ENCODE peak calls at places on chromosomes 16 and 17, in ten cellular contexts. H, D, E, Z, X, R, J, L, K and I are unnamed samples.
A peak's percentile ranks its signal among the peaks of the same experiment; 100 is the strongest.

GRCh38 chr17:65154770-65155589 is 17.8 kb downstream of the RGS9 start:
- DNase-seq in H (no peak), D (no peak), E (peak; percentile 99), Z (no peak), X (no peak), R (no peak), J (no peak), L (no peak), K (no peak), I (peak; percentile 88)

GRCh38 chr17:2022647-2023046 is 2.5 kb downstream of the RTN4RL1 start:
- DNase-seq in H (no peak), D (no peak), E (no peak), Z (peak; percentile 72), X (no peak), R (no peak), J (no peak), L (peak; percentile 71), K (no peak), I (no peak)

GRCh38 chr16:27972500-27972899 is 91.0 kb downstream of the GSG1L start:
- DNase-seq in H (peak; percentile 3), D (peak; percentile 55), E (peak; percentile 1), Z (peak; percentile 71), X (no peak), R (peak; percentile 46), J (peak; percentile 12), L (peak; percentile 21), K (no peak), I (peak; percentile 56)

GRCh38 chr17:49191917-49192741 is 18.2 kb downstream of the GNGT2 start:
- DNase-seq in H (peak; percentile 92), D (peak; percentile 95), E (peak; percentile 95), Z (peak; percentile 92), X (peak; percentile 96), R (peak; percentile 92), J (peak; percentile 82), L (peak; percentile 94), K (peak; percentile 94), I (peak; percentile 97)

GRCh38 chr16:22734313-22734869 is 79.6 kb upstream of the HS3ST2 start:
- DNase-seq in H (no peak), D (no peak), E (no peak), Z (no peak), X (no peak), R (no peak), J (no peak), L (no peak), K (peak; percentile 27), I (no peak)

GRCh38 chr17:42675984-42676423 is 790 bp downstream of the PLEKHH3 start:
- DNase-seq in H (no peak), D (no peak), E (no peak), Z (peak; percentile 94), X (peak; percentile 84), R (no peak), J (no peak), L (peak; percentile 88), K (peak; percentile 82), I (peak; percentile 23)

GRCh38 chr17:2695961-2696760 is 15.4 kb downstream of the CLUH start:
- DNase-seq in H (no peak), D (no peak), E (no peak), Z (no peak), X (peak; percentile 35), R (no peak), J (no peak), L (peak; percentile 63), K (peak; percentile 16), I (no peak)

GRCh38 chr17:76462556-76463290 is 4.7 kb upstream of the AANAT start:
- DNase-seq in H (no peak), D (no peak), E (no peak), Z (no peak), X (no peak), R (no peak), J (no peak), L (no peak), K (no peak), I (no peak)

GRCh38 chr16:67177743-67178699 is 5.7 kb downstream of the MATCAP1 start:
- DNase-seq in H (peak; percentile 38), D (peak; percentile 64), E (peak; percentile 55), Z (peak; percentile 97), X (no peak), R (peak; percentile 42), J (no peak), L (peak; percentile 93), K (peak; percentile 88), I (peak; percentile 86)